ENCODE peak calls at places on chromosomes 13 and 19, in six cellular contexts. M, R, P, X, K and G are unnamed samples.

GRCh38 chr19:30036154-30037129 is 94.4 kb downstream of the URI1 start:
- DNase-seq in K (peak; percentile 19), M (peak; percentile 26), P (no peak), R (no peak), X (no peak), G (no peak)

GRCh38 chr13:98370806-98371553 is 193.9 kb upstream of the RNF113B start:
- DNase-seq in X (no peak), K (peak; percentile 77), P (peak; percentile 66), R (no peak), M (peak; percentile 97), G (no peak)

GRCh38 chr19:4501005-4501591 is 17.2 kb downstream of the PLIN4 start:
- DNase-seq in M (no peak), K (no peak), X (no peak), R (no peak), P (no peak), G (no peak)

GRCh38 chr19:55146648-55147218 is 2.3 kb downstream of the TNNT1 start:
- DNase-seq in R (no peak), P (no peak), M (no peak), X (peak; percentile 92), K (no peak), G (no peak)

GRCh38 chr19:8684001-8684902 is 14.3 kb downstream of the ACTL9 start:
- DNase-seq in X (no peak), M (no peak), P (no peak), R (no peak), K (no peak), G (no peak)

GRCh38 chr19:15640294-15640903 is at the start of gene CYP4F3:
- DNase-seq in K (no peak), M (no peak), P (no peak), R (no peak), X (peak; percentile 72), G (no peak)

GRCh38 chr19:41083516-41083915 is 4.7 kb upstream of the CYP2A13 start:
- DNase-seq in M (no peak), X (no peak), R (no peak), P (no peak), K (no peak), G (no peak)

GRCh38 chr19:38316477-38317067 is 825 bp upstream of the YIF1B start:
- DNase-seq in M (no peak), X (no peak), P (no peak), K (no peak), R (no peak), G (no peak)

GRCh38 chr19:19587776-19588175 is 30.7 kb downstream of the PBX4 start:
- DNase-seq in P (no peak), K (no peak), M (no peak), R (no peak), X (no peak), G (no peak)

GRCh38 chr19:49498475-49498874 is 2.2 kb downstream of the RPS11 start:
- DNase-seq in P (no peak), X (no peak), R (no peak), K (no peak), M (no peak), G (no peak)

GRCh38 chr13:110382229-110382628 is 75.1 kb downstream of the COL4A2 start:
- DNase-seq in R (no peak), K (no peak), X (no peak), M (peak; percentile 92), P (no peak), G (no peak)

GRCh38 chr13:24203726-24204295 is 43.3 kb downstream of the SPATA13 start:
- DNase-seq in X (no peak), P (no peak), R (no peak), M (peak; percentile 50), K (no peak), G (peak; percentile 45)

GRCh38 chr13:46345866-46346265 is 41.2 kb downstream of the RUBCNL start:
- DNase-seq in R (no peak), X (no peak), K (no peak), P (peak; percentile 48), M (no peak), G (no peak)

GRCh38 chr19:16895467-16896097 is 6.8 kb downstream of the F2RL3 start:
- DNase-seq in K (no peak), M (no peak), R (no peak), X (no peak), P (no peak), G (no peak)

GRCh38 chr13:46831588-46832194 is 34.7 kb upstream of the ESD start:
- DNase-seq in P (no peak), X (peak; percentile 5), M (peak; percentile 58), R (peak; percentile 18), K (peak; percentile 1), G (peak; percentile 64)

GRCh38 chr13:52450793-52451116 is 321 bp upstream of the VPS36 start:
- DNase-seq in X (no peak), R (no peak), P (no peak), K (no peak), M (no peak), G (no peak)
- TF ChIP-seq CTCF in X (no peak), R (peak; percentile 71), P (no peak), K (no peak), M (no peak), G (no peak)

DNA sequence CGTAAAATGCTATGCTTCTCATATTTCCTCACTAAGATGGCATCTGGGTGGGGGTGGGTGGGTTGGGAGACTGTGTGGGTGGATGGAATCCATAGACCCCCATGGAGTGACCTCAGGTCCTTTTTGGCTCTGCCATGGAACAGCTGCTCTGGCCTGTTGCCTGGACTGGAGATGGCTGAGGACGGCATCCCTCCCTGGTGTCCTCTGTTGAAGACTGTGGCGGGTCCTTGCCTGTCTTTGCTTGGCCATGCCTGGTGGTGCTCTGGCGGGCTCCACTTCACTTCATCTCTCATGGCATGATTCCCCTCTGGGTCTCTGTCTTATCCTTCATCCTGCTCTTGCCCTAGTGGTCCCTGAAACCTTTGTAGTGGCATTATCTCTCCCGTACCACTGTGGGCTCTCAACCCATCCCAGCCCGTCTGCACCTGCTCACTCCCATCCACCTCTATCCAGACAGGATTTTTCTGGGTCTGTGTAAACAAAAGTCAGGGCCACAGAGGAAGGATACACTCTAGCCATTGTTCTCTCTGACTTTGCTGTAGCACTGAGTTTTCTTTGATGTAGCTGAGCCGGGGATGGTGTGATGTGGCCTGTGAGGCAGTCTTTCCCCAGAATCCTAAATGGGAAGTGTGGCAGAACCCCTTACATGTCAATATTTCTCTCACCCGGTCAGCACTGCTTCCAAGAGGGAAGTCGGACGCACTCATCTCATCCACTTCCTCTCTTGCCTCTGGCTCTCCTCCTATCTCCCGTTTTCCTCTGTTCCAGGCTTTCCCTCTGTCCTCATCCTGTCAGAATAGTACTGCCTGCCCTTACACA is 36.1 kb downstream of the WDFY2 start:
- DNase-seq in M (no peak), X (no peak), K (no peak), R (no peak), P (no peak), G (no peak)
- H3K4me3 ChIP-seq in M (no peak overlapping the region), X (no peak overlapping the region), K (no peak overlapping the region), R (no peak overlapping the region), P (no peak overlapping the region), G (no peak overlapping the region)

GRCh38 chr13:77383097-77383496 is 56.2 kb upstream of the MYCBP2 start:
- DNase-seq in R (no peak), M (no peak), K (no peak), X (no peak), P (no peak), G (no peak)
- TF ChIP-seq CTCF in R (no peak), M (no peak), K (no peak), X (no peak), P (no peak), G (no peak)

GRCh38 chr19:18301718-18302111 is 20.3 kb upstream of the JUND start:
- DNase-seq in K (no peak), R (no peak), P (no peak), X (no peak), M (no peak), G (no peak)

GRCh38 chr19:18306903-18307681 is 15.8 kb downstream of the LSM4 start:
- DNase-seq in K (no peak), P (no peak), R (peak; percentile 51), X (no peak), M (no peak), G (peak; percentile 49)

GRCh38 chr19:18304496-18305312 is 18.2 kb downstream of the LSM4 start:
- DNase-seq in M (peak; percentile 83), X (no peak), K (no peak), R (peak; percentile 89), P (peak; percentile 94), G (peak; percentile 81)

GRCh38 chr19:18306209-18306902 is 16.5 kb downstream of the LSM4 start:
- DNase-seq in K (no peak), R (no peak), X (no peak), P (no peak), M (no peak), G (peak; percentile 51)

GRCh38 chr19:18304194-18304495 is 18.7 kb downstream of the LSM4 start:
- DNase-seq in M (no peak), X (no peak), P (no peak), R (peak; percentile 44), K (no peak), G (no peak)
- H3K4me3 ChIP-seq in M (no peak overlapping the region), X (peak overlapping the region; percentile 34), P (peak overlapping the region; percentile 27), R (peak overlapping the region; percentile 58), K (peak overlapping the region; percentile 27), G (peak overlapping the region; percentile 68)

GRCh38 chr13:90420683-90421082 is 926.8 kb upstream of the MIR17HG start:
- DNase-seq in P (no peak), R (no peak), M (peak; percentile 13), K (no peak), X (no peak), G (no peak)
- TF ChIP-seq CTCF in P (no peak), R (no peak), M (peak; percentile 29), K (no peak), X (no peak), G (no peak)

DNA sequence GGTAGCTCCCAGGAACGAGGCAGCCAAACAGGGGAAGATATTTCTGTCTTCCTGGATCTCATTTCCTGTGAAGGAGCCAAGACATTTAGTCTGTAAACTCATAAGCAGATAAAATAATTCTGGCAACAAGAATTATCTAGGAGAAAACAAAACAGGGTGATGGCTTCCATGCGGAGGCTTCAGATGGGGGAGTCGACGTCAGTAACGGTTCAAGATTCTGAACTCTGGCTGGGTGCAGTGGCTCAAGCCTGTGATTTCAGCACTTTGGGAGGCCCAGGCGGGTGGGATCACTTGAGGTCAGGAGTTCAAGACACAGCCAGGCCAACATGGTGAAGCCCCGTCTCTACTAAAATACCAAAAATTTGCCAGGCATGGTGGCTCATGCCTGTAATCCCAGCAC is 1.3 kb downstream of the GNA15 start:
- DNase-seq in R (no peak), K (no peak), M (no peak), P (no peak), X (no peak), G (no peak)
- H3K4me3 ChIP-seq in R (no peak overlapping the region), K (no peak overlapping the region), M (no peak overlapping the region), P (peak overlapping the region; percentile 3), X (no peak overlapping the region), G (no peak overlapping the region)

GRCh38 chr13:90542959-90543358 is 804.5 kb upstream of the MIR17HG start:
- DNase-seq in K (no peak), P (no peak), R (no peak), X (no peak), M (no peak), G (no peak)

GRCh38 chr13:90551253-90551652 is 796.2 kb upstream of the MIR17HG start:
- DNase-seq in P (no peak), M (no peak), K (no peak), R (no peak), X (no peak), G (no peak)

GRCh38 chr13:90541346-90541745 is 806.1 kb upstream of the MIR17HG start:
- DNase-seq in R (no peak), P (no peak), K (no peak), M (no peak), X (no peak), G (no peak)

GRCh38 chr13:90547272-90547790 is 800.2 kb upstream of the MIR17HG start:
- DNase-seq in R (no peak), X (no peak), M (no peak), K (no peak), P (no peak), G (no peak)

GRCh38 chr13:90545070-90545840 is 802.2 kb upstream of the MIR17HG start:
- DNase-seq in K (no peak), R (no peak), X (no peak), P (no peak), M (no peak), G (no peak)
- TF ChIP-seq CTCF in K (no peak), R (no peak), X (no peak), P (no peak), M (no peak), G (no peak)